ENCODE peak calls at places on chromosomes 1 and 21, in five cellular contexts. One of them, this sample, is unnamed. For H3K9me2 and H4K20me1, the result is how much of the 10 kb centered on the place peaks cover.

GRCh38 chr1:3000214-3000613 is 21.1 kb upstream of the ACTRT2 start:
- DNase-seq in GM23248: no peak
- DNase-seq in PC-9: no peak
- DNase-seq in hepatocyte: no peak
- DNase-seq in Karpas-422: no peak
- DNase-seq in this sample: no peak

GRCh38 chr1:191608367-191608766 is 549.9 kb upstream of the RGS18 start:
- DNase-seq in GM23248: no peak
- DNase-seq in PC-9: no peak
- DNase-seq in hepatocyte: no peak
- DNase-seq in Karpas-422: no peak
- DNase-seq in this sample: peak

GRCh38 chr1:16068356-16069270 is 4.8 kb downstream of the FAM131C start:
- DNase-seq in GM23248: peak
- DNase-seq in PC-9: peak
- DNase-seq in hepatocyte: peak
- DNase-seq in Karpas-422: no peak
- DNase-seq in this sample: no peak

GRCh38 chr1:188517139-188517538 is 1688.4 kb downstream of the PLA2G4A start:
- DNase-seq in GM23248: no peak
- DNase-seq in PC-9: no peak
- DNase-seq in hepatocyte: no peak
- DNase-seq in Karpas-422: no peak
- DNase-seq in this sample: no peak

GRCh38 chr1:212934050-212934449 is 16.3 kb upstream of the VASH2 start:
- DNase-seq in GM23248: no peak
- DNase-seq in PC-9: no peak
- DNase-seq in hepatocyte: no peak
- DNase-seq in Karpas-422: no peak
- DNase-seq in this sample: no peak

GRCh38 chr21:44321846-44322450 is 17.2 kb downstream of the CFAP410 start:
- DNase-seq in GM23248: no peak
- DNase-seq in PC-9: no peak
- DNase-seq in hepatocyte: no peak
- DNase-seq in Karpas-422: no peak
- DNase-seq in this sample: no peak

GRCh38 chr1:182520746-182521145 is 68.3 kb downstream of the RNASEL start:
- DNase-seq in GM23248: peak
- DNase-seq in PC-9: no peak
- DNase-seq in hepatocyte: no peak
- DNase-seq in Karpas-422: no peak
- DNase-seq in this sample: no peak

GRCh38 chr1:232805269-232806070 is at the start of gene MAP10:
- DNase-seq in GM23248: peak
- DNase-seq in PC-9: no peak
- DNase-seq in hepatocyte: peak
- DNase-seq in Karpas-422: peak
- DNase-seq in this sample: peak

GRCh38 chr1:171055966-171056643 is 34.6 kb upstream of the FMO3 start:
- DNase-seq in GM23248: peak
- DNase-seq in PC-9: no peak
- DNase-seq in hepatocyte: no peak
- DNase-seq in Karpas-422: no peak
- DNase-seq in this sample: no peak

GRCh38 chr1:203034422-203035110 is 8.3 kb downstream of the PPFIA4 start:
- DNase-seq in GM23248: no peak
- DNase-seq in PC-9: no peak
- DNase-seq in hepatocyte: no peak
- DNase-seq in Karpas-422: no peak
- DNase-seq in this sample: no peak

GRCh38 chr1:8889925-8890785 is 11.7 kb upstream of the ENO1 start:
- DNase-seq in GM23248: peak
- DNase-seq in PC-9: peak
- DNase-seq in hepatocyte: no peak
- DNase-seq in Karpas-422: no peak
- DNase-seq in this sample: no peak

GRCh38 chr1:55727010-55727409 is 511.8 kb upstream of the USP24 start:
- DNase-seq in GM23248: peak
- DNase-seq in PC-9: peak
- DNase-seq in hepatocyte: no peak
- DNase-seq in Karpas-422: no peak
- DNase-seq in this sample: no peak

GRCh38 chr1:89286549-89287181 is 14.0 kb upstream of the GBP5 start:
- DNase-seq in GM23248: no peak
- DNase-seq in PC-9: no peak
- DNase-seq in hepatocyte: no peak
- DNase-seq in Karpas-422: no peak
- DNase-seq in this sample: no peak

GRCh38 chr1:18282851-18283600 is 175.4 kb downstream of the IGSF21 start:
- DNase-seq in GM23248: no peak
- DNase-seq in PC-9: no peak
- DNase-seq in hepatocyte: no peak
- DNase-seq in Karpas-422: peak
- DNase-seq in this sample: peak

GRCh38 chr1:16226495-16227179 is 10.3 kb downstream of the CPLANE2 start:
- DNase-seq in GM23248: peak
- DNase-seq in PC-9: no peak
- DNase-seq in hepatocyte: peak
- DNase-seq in Karpas-422: no peak
- DNase-seq in this sample: no peak

GRCh38 chr1:88566615-88567387 is 117.3 kb upstream of the PKN2 start:
- DNase-seq in GM23248: no peak
- DNase-seq in PC-9: no peak
- DNase-seq in hepatocyte: no peak
- DNase-seq in Karpas-422: no peak
- DNase-seq in this sample: no peak

GRCh38 chr1:206463137-206463536 is 7.1 kb upstream of the IKBKE start:
- DNase-seq in GM23248: no peak
- DNase-seq in PC-9: no peak
- DNase-seq in hepatocyte: no peak
- DNase-seq in Karpas-422: no peak
- DNase-seq in this sample: no peak

GRCh38 chr1:29349871-29350491 is 113.7 kb downstream of the PTPRU start:
- DNase-seq in GM23248: no peak
- DNase-seq in PC-9: no peak
- DNase-seq in hepatocyte: no peak
- DNase-seq in Karpas-422: no peak
- DNase-seq in this sample: no peak

GRCh38 chr1:224929335-224930237 is at the start of gene DNAH14:
- DNase-seq in GM23248: peak
- DNase-seq in PC-9: peak
- DNase-seq in hepatocyte: peak
- DNase-seq in Karpas-422: no peak
- DNase-seq in this sample: no peak

GRCh38 chr1:39396671-39397070 is 94.8 kb upstream of the BMP8A start:
- DNase-seq in GM23248: no peak
- DNase-seq in PC-9: no peak
- DNase-seq in hepatocyte: no peak
- DNase-seq in Karpas-422: no peak
- DNase-seq in this sample: no peak

GRCh38 chr1:85559890-85560289 is 20.7 kb upstream of the CCN1 start:
- DNase-seq in GM23248: no peak
- DNase-seq in PC-9: no peak
- DNase-seq in hepatocyte: no peak
- DNase-seq in Karpas-422: no peak
- DNase-seq in this sample: no peak

GRCh38 chr1:65177457-65177856 is 29.5 kb downstream of the AK4 start:
- DNase-seq in GM23248: peak
- DNase-seq in PC-9: peak
- DNase-seq in hepatocyte: no peak
- DNase-seq in Karpas-422: no peak
- DNase-seq in this sample: no peak

DNA sequence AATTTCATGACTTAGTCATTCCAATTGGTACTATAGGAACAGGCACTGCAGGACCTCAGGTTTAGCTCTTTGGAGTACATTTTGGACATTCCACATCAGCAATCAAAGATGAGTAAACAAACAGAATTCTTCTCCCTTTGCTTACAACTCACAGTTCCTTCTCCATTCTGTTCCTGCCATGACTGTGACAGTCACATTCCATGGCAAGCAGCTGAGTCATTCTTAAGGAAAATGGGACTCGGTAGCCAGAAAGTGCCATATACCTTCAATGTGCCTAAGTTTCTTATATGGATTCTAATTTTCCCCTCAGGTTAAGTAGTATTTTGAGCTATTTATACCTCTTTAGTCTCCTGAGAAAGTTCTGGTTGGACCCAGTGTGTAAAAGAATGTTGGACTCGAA is 25.6 kb downstream of the CRCT1 start:
- DNase-seq in GM23248: no peak
- DNase-seq in PC-9: no peak
- DNase-seq in hepatocyte: no peak
- DNase-seq in Karpas-422: no peak
- DNase-seq in this sample: no peak
- H3K9me2 ChIP-seq in GM23248: under half
- H3K9me2 ChIP-seq in PC-9: under half
- H3K9me2 ChIP-seq in hepatocyte: under half
- H3K9me2 ChIP-seq in Karpas-422: under half
- H3K9me2 ChIP-seq in this sample: under half

DNA sequence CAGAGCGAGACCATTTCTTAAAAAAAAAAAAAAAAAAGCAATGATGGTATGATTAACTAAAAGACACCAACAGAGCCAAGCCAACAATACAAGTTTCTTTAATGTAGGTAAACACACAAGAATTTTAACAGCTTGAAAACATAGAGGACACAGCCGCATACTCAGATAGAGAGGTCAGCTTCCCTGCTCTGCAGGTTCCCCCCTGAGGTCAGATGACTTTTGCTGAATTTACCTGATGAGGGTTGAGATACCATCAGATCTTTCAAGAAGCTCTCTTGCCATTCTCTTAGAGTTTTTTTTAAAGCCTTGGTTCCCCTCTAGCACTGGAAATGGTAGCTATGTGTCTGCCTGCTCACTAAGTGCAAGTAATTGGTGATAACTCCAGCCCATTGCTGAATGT is 31.1 kb downstream of the BCAS2 start:
- DNase-seq in GM23248: no peak
- DNase-seq in PC-9: no peak
- DNase-seq in hepatocyte: no peak
- DNase-seq in Karpas-422: no peak
- DNase-seq in this sample: no peak
- H4K20me1 ChIP-seq in GM23248: under half
- H4K20me1 ChIP-seq in PC-9: under half
- H4K20me1 ChIP-seq in hepatocyte: under half
- H4K20me1 ChIP-seq in Karpas-422: under half
- H4K20me1 ChIP-seq in this sample: under half

DNA sequence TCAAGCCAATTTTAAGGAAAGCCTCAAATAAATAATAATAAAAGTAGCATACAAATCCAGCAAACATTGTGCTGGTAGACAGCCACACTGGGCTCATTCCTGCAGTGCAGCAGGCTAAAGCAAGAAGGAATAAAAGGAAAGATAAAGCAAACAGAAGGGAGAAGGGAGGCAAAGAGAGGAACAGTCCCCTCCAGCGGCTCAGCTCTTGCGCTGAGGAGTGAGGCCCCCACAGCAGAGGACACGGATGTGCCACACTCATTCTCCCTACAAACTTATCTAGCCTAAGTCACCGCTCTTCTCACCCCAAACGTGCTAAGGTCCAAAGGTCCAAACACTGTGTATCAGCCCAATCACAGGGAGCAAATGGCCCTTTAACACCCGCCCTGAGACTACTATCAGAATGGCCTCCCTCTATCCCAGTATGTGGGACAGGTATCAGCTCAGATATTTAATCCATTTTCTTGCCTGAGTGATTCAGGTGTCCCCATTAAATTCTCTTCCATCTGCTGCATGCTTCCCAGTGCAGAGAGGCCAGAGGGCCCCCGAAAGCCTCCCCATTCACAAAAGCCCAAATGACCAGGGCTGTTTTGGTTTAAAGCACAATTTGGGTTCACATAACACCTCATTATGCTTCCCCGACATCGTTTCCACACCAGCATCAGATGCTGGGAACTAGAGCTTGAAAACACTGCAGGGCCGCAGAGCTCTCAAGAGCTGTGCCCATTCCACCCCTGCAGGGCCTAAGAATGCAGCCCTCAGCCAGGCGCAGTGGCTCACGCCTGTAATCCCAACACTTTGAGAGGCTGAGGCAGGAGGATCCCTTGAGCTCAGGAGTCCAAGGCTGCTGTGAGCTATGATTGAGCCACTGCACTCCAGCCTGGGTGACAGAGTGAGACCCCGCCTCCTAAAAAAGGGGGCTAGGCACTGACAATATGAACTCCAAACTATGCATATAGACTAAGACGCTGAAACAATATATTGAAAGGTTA is 17.8 kb downstream of the CAPZB start:
- DNase-seq in GM23248: no peak
- DNase-seq in PC-9: no peak
- DNase-seq in hepatocyte: peak
- DNase-seq in Karpas-422: no peak
- DNase-seq in this sample: no peak
- H3K9me2 ChIP-seq in GM23248: under half
- H3K9me2 ChIP-seq in PC-9: under half
- H3K9me2 ChIP-seq in hepatocyte: under half
- H3K9me2 ChIP-seq in Karpas-422: under half
- H3K9me2 ChIP-seq in this sample: under half

DNA sequence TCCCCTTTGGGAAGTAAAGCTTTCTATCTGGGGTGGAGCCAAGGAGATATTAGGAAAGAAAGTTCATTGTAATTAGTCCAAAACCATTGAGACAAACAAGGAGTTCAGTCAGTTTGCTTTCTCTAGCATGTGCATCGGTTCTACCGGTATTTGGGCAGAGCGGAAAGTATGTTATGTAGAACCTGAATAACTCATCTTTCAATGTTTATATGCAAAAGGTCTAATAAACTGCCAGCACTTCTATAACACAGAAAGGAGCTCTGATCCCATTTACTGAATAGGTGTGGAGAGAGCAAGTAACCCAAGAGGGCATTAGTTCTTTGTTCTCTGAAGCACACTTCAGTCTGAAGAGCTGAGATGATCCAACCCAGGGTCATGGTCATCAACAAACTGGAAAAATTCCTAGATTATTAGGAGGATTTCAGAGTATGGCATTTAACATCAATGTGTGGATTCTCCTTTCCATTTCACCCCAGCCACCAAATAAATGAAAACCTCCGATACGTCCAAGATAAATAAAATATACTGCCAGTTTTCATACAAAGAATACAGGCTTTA is 3.6 kb downstream of the TGFB2 start:
- DNase-seq in GM23248: no peak
- DNase-seq in PC-9: no peak
- DNase-seq in hepatocyte: no peak
- DNase-seq in Karpas-422: no peak
- DNase-seq in this sample: no peak
- H4K20me1 ChIP-seq in GM23248: under half
- H4K20me1 ChIP-seq in PC-9: under half
- H4K20me1 ChIP-seq in hepatocyte: under half
- H4K20me1 ChIP-seq in Karpas-422: under half
- H4K20me1 ChIP-seq in this sample: under half

DNA sequence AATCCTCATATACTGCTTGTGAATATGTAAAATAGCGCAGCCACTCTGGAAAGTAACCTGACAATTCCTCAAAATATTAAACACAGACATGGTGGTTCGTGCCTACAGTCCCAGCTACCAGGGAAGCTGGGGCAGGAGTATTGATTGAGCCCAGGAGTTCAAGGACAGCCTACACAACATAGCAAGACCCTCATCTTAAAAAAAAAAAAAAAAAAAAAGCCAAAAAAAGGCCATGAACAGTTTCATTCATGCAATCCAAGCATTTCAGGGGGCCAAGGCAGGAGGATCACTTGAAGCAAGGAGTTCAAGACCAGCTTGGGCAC is 4.6 kb downstream of the USP48 start:
- DNase-seq in GM23248: no peak
- DNase-seq in PC-9: no peak
- DNase-seq in hepatocyte: no peak
- DNase-seq in Karpas-422: no peak
- DNase-seq in this sample: no peak
- H3K9me2 ChIP-seq in GM23248: under half
- H3K9me2 ChIP-seq in PC-9: under half
- H3K9me2 ChIP-seq in hepatocyte: under half
- H3K9me2 ChIP-seq in Karpas-422: under half
- H3K9me2 ChIP-seq in this sample: under half

This sample was measured in OCI-LY7.